ENCODE peak calls at places on chromosomes 3 and 15, in nine cellular contexts. M is hepatic stellate cell; Y is RWPE2; U is hypothalamus; A is ovary; F is fibroblast of mammary gland; B is activated CD4-positive, alpha-beta T cell treated with anti-CD3 and anti-CD28 coated beads, Interleukin-2, amount 50 U/mL, for 48 hours; H is naive thymus-derived CD8-positive, alpha-beta T cell; K is stimulated activated CD8-positive, alpha-beta memory T cell treated with anti-CD3 and anti-CD28 coated beads, Interleukin-4, amount 100 ng/mL, for 4 hours. G is an unnamed sample.
A peak's percentile ranks its signal among the peaks of the same experiment; 100 is the strongest.

GRCh38 chr15:99450896-99451358 is 114.9 kb upstream of the MEF2A start:
- DNase-seq in U (peak; percentile 26), B (peak; percentile 77), H (peak; percentile 56), Y (peak; percentile 80), F (peak; percentile 75), A (peak; percentile 73), K (peak; percentile 35), M (no peak), G (no peak)

GRCh38 chr3:136276049-136276755 is 26.1 kb downstream of the PCCB start:
- DNase-seq in M (no peak), F (no peak), B (no peak), K (no peak), H (no peak), U (no peak), Y (no peak), A (no peak), G (no peak)

GRCh38 chr15:50218691-50219090 is 36.7 kb downstream of the SLC27A2 start:
- DNase-seq in K (no peak), A (no peak), U (no peak), Y (no peak), F (no peak), M (no peak), B (no peak), H (no peak), G (no peak)

GRCh38 chr15:63065262-63066234 is 23.0 kb downstream of the TPM1 start:
- DNase-seq in A (no peak), Y (no peak), K (no peak), F (no peak), B (no peak), U (no peak), H (no peak), M (no peak), G (peak; percentile 68)

GRCh38 chr3:51671090-51672082 is at the start of gene TEX264:
- DNase-seq in H (peak; percentile 90), M (peak; percentile 98), F (peak; percentile 69), Y (peak; percentile 80), U (peak; percentile 88), A (peak; percentile 93), B (peak; percentile 90), K (peak; percentile 85), G (peak; percentile 79)

GRCh38 chr3:188296761-188297689 is 143.1 kb downstream of the LPP start:
- DNase-seq in H (no peak), M (no peak), A (no peak), B (no peak), F (peak; percentile 92), U (no peak), Y (no peak), K (no peak), G (peak; percentile 61)

GRCh38 chr3:56197259-56197965 is 270.9 kb downstream of the ERC2 start:
- DNase-seq in F (peak; percentile 16), H (no peak), Y (no peak), M (no peak), K (no peak), B (no peak), U (no peak), A (no peak), G (no peak)

GRCh38 chr3:172270767-172271166 is 177.5 kb downstream of the GHSR start:
- DNase-seq in Y (no peak), A (no peak), B (no peak), M (no peak), H (no peak), F (no peak), U (no peak), K (no peak), G (no peak)

GRCh38 chr3:56970401-56971002 is 90.0 kb upstream of the SPATA12 start:
- DNase-seq in F (no peak), K (no peak), H (no peak), B (no peak), Y (no peak), M (no peak), A (no peak), U (no peak), G (no peak)

GRCh38 chr3:126205717-126206655 is 25.6 kb upstream of the ALDH1L1 start:
- DNase-seq in H (no peak), K (no peak), Y (no peak), A (no peak), F (peak; percentile 54), B (no peak), M (peak; percentile 34), U (no peak), G (no peak)

GRCh38 chr15:79065744-79066376 is 24.7 kb downstream of the RASGRF1 start:
- DNase-seq in K (no peak), A (no peak), U (no peak), M (no peak), Y (no peak), B (no peak), F (no peak), H (no peak), G (no peak)